ENCODE peak calls at places on chromosomes 1 and 21, in seven cellular contexts. One of them, this sample, is unnamed.

GRCh38 chr1:59043796-59044195 is 253.1 kb upstream of the FGGY start:
- DNase-seq in SK-N-SH: no peak
- DNase-seq in stomach: no peak
- DNase-seq in Panc1: no peak
- DNase-seq in K562: peak
- DNase-seq in HL-60: peak
- DNase-seq in prostate gland: peak
- DNase-seq in this sample: no peak

GRCh38 chr1:107972781-107973180 is 7.8 kb upstream of the VAV3 start:
- DNase-seq in prostate gland: no peak
- DNase-seq in HL-60: no peak
- DNase-seq in Panc1: no peak
- DNase-seq in stomach: no peak
- DNase-seq in K562: no peak
- DNase-seq in SK-N-SH: no peak
- DNase-seq in this sample: no peak

GRCh38 chr1:19476440-19477190 is 8.7 kb downstream of the CAPZB start:
- DNase-seq in HL-60: no peak
- DNase-seq in prostate gland: no peak
- DNase-seq in SK-N-SH: no peak
- DNase-seq in Panc1: no peak
- DNase-seq in K562: peak
- DNase-seq in stomach: no peak
- DNase-seq in this sample: peak

GRCh38 chr1:171715813-171716251 is 26.0 kb downstream of the VAMP4 start:
- DNase-seq in HL-60: no peak
- DNase-seq in prostate gland: peak
- DNase-seq in K562: peak
- DNase-seq in SK-N-SH: no peak
- DNase-seq in Panc1: no peak
- DNase-seq in stomach: no peak
- DNase-seq in this sample: no peak

GRCh38 chr1:222263791-222264190 is 284.1 kb downstream of the HHIPL2 start:
- DNase-seq in K562: no peak
- DNase-seq in prostate gland: no peak
- DNase-seq in stomach: no peak
- DNase-seq in Panc1: no peak
- DNase-seq in HL-60: no peak
- DNase-seq in SK-N-SH: no peak
- DNase-seq in this sample: no peak

GRCh38 chr21:44845418-44846200 is 27.7 kb upstream of the SUMO3 start:
- DNase-seq in stomach: peak
- DNase-seq in prostate gland: no peak
- DNase-seq in HL-60: peak
- DNase-seq in SK-N-SH: peak
- DNase-seq in K562: peak
- DNase-seq in Panc1: no peak
- DNase-seq in this sample: peak

GRCh38 chr21:45324430-45325205 is 36.9 kb upstream of the POFUT2 start:
- DNase-seq in stomach: no peak
- DNase-seq in SK-N-SH: peak
- DNase-seq in Panc1: no peak
- DNase-seq in K562: no peak
- DNase-seq in prostate gland: no peak
- DNase-seq in HL-60: no peak
- DNase-seq in this sample: peak

GRCh38 chr1:234845097-234845660 is 235.2 kb upstream of the IRF2BP2 start:
- DNase-seq in SK-N-SH: no peak
- DNase-seq in HL-60: no peak
- DNase-seq in stomach: no peak
- DNase-seq in prostate gland: no peak
- DNase-seq in Panc1: no peak
- DNase-seq in K562: no peak
- DNase-seq in this sample: no peak

GRCh38 chr1:76949503-76949902 is 82.2 kb downstream of the ST6GALNAC5 start:
- DNase-seq in HL-60: no peak
- DNase-seq in prostate gland: no peak
- DNase-seq in SK-N-SH: no peak
- DNase-seq in stomach: no peak
- DNase-seq in K562: no peak
- DNase-seq in Panc1: no peak
- DNase-seq in this sample: no peak

GRCh38 chr21:39633770-39634181 is 21.0 kb downstream of the B3GALT5 start:
- DNase-seq in Panc1: no peak
- DNase-seq in SK-N-SH: no peak
- DNase-seq in HL-60: no peak
- DNase-seq in prostate gland: no peak
- DNase-seq in K562: no peak
- DNase-seq in stomach: no peak
- DNase-seq in this sample: no peak

GRCh38 chr21:37532868-37533780 is 166.6 kb downstream of the DYRK1A start:
- DNase-seq in HL-60: no peak
- DNase-seq in prostate gland: no peak
- DNase-seq in K562: peak
- DNase-seq in SK-N-SH: no peak
- DNase-seq in Panc1: peak
- DNase-seq in stomach: peak
- DNase-seq in this sample: no peak

GRCh38 chr1:7785108-7785507 is 1.0 kb downstream of the PER3 start:
- DNase-seq in HL-60: no peak
- DNase-seq in K562: no peak
- DNase-seq in SK-N-SH: no peak
- DNase-seq in Panc1: no peak
- DNase-seq in stomach: no peak
- DNase-seq in prostate gland: no peak
- DNase-seq in this sample: no peak

GRCh38 chr1:236156512-236157208 is 14.3 kb downstream of the GPR137B start:
- DNase-seq in stomach: no peak
- DNase-seq in HL-60: peak
- DNase-seq in SK-N-SH: no peak
- DNase-seq in prostate gland: no peak
- DNase-seq in K562: peak
- DNase-seq in Panc1: no peak
- DNase-seq in this sample: peak

GRCh38 chr1:14413809-14414208 is 184.7 kb upstream of the KAZN start:
- DNase-seq in HL-60: no peak
- DNase-seq in prostate gland: no peak
- DNase-seq in SK-N-SH: no peak
- DNase-seq in K562: no peak
- DNase-seq in stomach: no peak
- DNase-seq in Panc1: no peak
- DNase-seq in this sample: no peak

GRCh38 chr1:30521261-30521865 is 202.0 kb downstream of the MATN1 start:
- DNase-seq in Panc1: no peak
- DNase-seq in stomach: peak
- DNase-seq in SK-N-SH: no peak
- DNase-seq in prostate gland: no peak
- DNase-seq in K562: no peak
- DNase-seq in HL-60: no peak
- DNase-seq in this sample: peak

GRCh38 chr21:25456672-25457071 is 150.6 kb downstream of the MRPL39 start:
- DNase-seq in stomach: peak
- DNase-seq in SK-N-SH: no peak
- DNase-seq in Panc1: no peak
- DNase-seq in HL-60: no peak
- DNase-seq in K562: no peak
- DNase-seq in prostate gland: no peak
- DNase-seq in this sample: no peak

GRCh38 chr1:100076744-100077143 is 56.0 kb downstream of the SASS6 start:
- DNase-seq in prostate gland: no peak
- DNase-seq in Panc1: no peak
- DNase-seq in K562: no peak
- DNase-seq in stomach: no peak
- DNase-seq in HL-60: no peak
- DNase-seq in SK-N-SH: no peak
- DNase-seq in this sample: no peak

GRCh38 chr21:33198346-33199135 is 31.2 kb upstream of the IFNAR2 start:
- DNase-seq in stomach: no peak
- DNase-seq in HL-60: peak
- DNase-seq in Panc1: no peak
- DNase-seq in K562: no peak
- DNase-seq in prostate gland: peak
- DNase-seq in SK-N-SH: no peak
- DNase-seq in this sample: no peak

GRCh38 chr1:91751281-91751680 is 134.7 kb downstream of the TGFBR3 start:
- DNase-seq in HL-60: no peak
- DNase-seq in Panc1: no peak
- DNase-seq in prostate gland: no peak
- DNase-seq in K562: no peak
- DNase-seq in stomach: no peak
- DNase-seq in SK-N-SH: no peak
- DNase-seq in this sample: no peak

GRCh38 chr1:62209931-62210595 is 15.4 kb downstream of the L1TD1 start:
- DNase-seq in Panc1: no peak
- DNase-seq in prostate gland: no peak
- DNase-seq in HL-60: no peak
- DNase-seq in stomach: no peak
- DNase-seq in K562: no peak
- DNase-seq in SK-N-SH: no peak
- DNase-seq in this sample: no peak
- TF ChIP-seq POLR2AphosphoS5 in Panc1: no peak
- TF ChIP-seq POLR2AphosphoS5 in prostate gland: no peak
- TF ChIP-seq POLR2AphosphoS5 in HL-60: no peak
- TF ChIP-seq POLR2AphosphoS5 in stomach: no peak
- TF ChIP-seq POLR2AphosphoS5 in K562: no peak
- TF ChIP-seq POLR2AphosphoS5 in SK-N-SH: no peak
- TF ChIP-seq POLR2AphosphoS5 in this sample: no peak

DNA sequence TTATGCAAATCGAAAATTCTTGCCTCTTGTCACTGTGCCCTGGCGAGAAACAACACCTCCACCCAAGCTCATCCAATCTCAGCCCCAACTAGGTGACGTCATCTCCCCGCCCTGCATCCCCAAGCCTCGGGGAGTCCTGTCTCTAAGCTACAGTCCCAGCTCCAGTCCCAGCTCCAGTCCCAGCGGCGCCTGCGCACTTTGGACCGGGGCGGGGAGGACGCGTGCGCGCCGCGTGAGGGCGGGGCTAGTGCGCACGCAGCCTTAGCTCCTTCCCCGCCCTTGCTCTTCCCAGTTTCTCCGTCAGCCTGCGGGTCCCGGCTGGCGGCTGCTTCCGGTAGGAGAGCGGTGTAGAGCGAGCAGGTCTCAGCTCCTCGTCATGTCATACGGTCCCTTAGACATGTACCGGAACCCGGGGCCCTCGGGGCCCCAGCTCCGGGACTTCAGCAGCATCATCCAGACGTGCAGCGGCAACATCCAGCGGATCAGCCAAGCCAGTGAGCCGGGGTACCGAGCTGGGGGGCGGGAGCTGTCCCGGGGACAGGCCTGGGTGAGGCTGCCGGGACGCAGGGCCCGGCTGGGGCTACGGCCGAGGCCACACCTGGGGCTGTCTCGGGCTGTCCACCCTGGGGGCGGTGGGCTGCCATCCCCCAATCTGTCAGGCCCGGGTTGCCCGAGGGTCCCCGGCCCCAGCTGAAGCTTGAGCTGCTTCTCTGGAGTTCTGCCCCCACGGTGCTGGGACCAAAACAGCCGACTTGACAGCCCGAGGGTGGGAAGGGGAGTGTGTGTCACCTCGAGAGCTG is at the start of gene STX12:
- DNase-seq in Panc1: peak
- DNase-seq in SK-N-SH: peak
- DNase-seq in stomach: peak
- DNase-seq in K562: peak
- DNase-seq in prostate gland: peak
- DNase-seq in HL-60: peak
- DNase-seq in this sample: peak
- TF ChIP-seq POLR2AphosphoS5 in Panc1: peak
- TF ChIP-seq POLR2AphosphoS5 in SK-N-SH: peak
- TF ChIP-seq POLR2AphosphoS5 in stomach: peak
- TF ChIP-seq POLR2AphosphoS5 in K562: peak
- TF ChIP-seq POLR2AphosphoS5 in prostate gland: peak
- TF ChIP-seq POLR2AphosphoS5 in HL-60: peak
- TF ChIP-seq POLR2AphosphoS5 in this sample: peak

GRCh38 chr21:41620541-41620940 is 112.6 kb upstream of the TMPRSS2 start:
- DNase-seq in K562: no peak
- DNase-seq in SK-N-SH: no peak
- DNase-seq in Panc1: no peak
- DNase-seq in stomach: no peak
- DNase-seq in HL-60: no peak
- DNase-seq in prostate gland: no peak
- DNase-seq in this sample: no peak

GRCh38 chr21:41620982-41621381 is 113.0 kb upstream of the TMPRSS2 start:
- DNase-seq in stomach: no peak
- DNase-seq in HL-60: no peak
- DNase-seq in SK-N-SH: no peak
- DNase-seq in prostate gland: no peak
- DNase-seq in Panc1: no peak
- DNase-seq in K562: no peak
- DNase-seq in this sample: no peak

GRCh38 chr21:41622201-41622600 is 114.2 kb upstream of the TMPRSS2 start:
- DNase-seq in Panc1: no peak
- DNase-seq in prostate gland: no peak
- DNase-seq in HL-60: no peak
- DNase-seq in K562: no peak
- DNase-seq in SK-N-SH: no peak
- DNase-seq in stomach: no peak
- DNase-seq in this sample: no peak

GRCh38 chr21:41622831-41623548 is 115.0 kb upstream of the TMPRSS2 start:
- DNase-seq in HL-60: no peak
- DNase-seq in SK-N-SH: no peak
- DNase-seq in Panc1: no peak
- DNase-seq in prostate gland: no peak
- DNase-seq in K562: no peak
- DNase-seq in stomach: no peak
- DNase-seq in this sample: no peak

GRCh38 chr21:41621523-41621922 is 113.6 kb upstream of the TMPRSS2 start:
- DNase-seq in SK-N-SH: no peak
- DNase-seq in HL-60: no peak
- DNase-seq in stomach: no peak
- DNase-seq in prostate gland: no peak
- DNase-seq in Panc1: no peak
- DNase-seq in K562: no peak
- DNase-seq in this sample: no peak
- TF ChIP-seq POLR2AphosphoS5 in SK-N-SH: no peak
- TF ChIP-seq POLR2AphosphoS5 in HL-60: no peak
- TF ChIP-seq POLR2AphosphoS5 in stomach: no peak
- TF ChIP-seq POLR2AphosphoS5 in prostate gland: no peak
- TF ChIP-seq POLR2AphosphoS5 in Panc1: no peak
- TF ChIP-seq POLR2AphosphoS5 in K562: no peak
- TF ChIP-seq POLR2AphosphoS5 in this sample: no peak

DNA sequence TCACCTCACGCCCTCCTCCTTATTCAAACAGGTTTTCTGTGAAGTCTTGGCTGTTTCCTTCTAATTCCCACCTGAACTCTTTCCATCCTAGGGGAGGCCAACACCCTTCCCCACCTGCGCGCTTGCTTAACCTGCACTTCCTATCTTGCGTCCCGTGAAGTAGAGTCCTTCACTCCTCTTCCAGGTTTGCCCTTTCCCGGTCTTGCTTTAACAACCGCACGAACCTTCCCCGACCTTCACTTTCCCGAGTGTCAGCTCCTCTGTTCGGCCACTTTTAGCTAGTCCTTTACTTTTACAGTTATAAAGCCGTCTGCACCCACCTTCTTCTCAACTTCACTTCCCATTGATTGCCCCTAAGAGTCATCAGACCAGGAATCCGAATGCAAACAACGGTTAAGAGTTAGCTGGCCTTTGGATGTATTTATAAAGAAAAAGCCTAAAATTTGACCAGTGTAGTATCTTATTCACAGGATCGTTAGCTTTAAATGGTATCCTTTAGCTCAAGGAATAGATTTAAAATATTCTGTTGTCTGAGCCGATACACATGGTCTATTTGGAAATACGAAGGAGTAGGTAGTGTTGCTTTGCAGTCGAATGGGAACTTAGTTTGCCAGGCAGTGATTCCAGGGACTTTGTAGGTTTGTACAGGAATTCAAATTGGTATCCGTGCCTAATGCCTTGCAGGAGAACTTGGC is 1.4 kb downstream of the PPP2R5A start:
- DNase-seq in stomach: peak
- DNase-seq in HL-60: no peak
- DNase-seq in Panc1: no peak
- DNase-seq in SK-N-SH: no peak
- DNase-seq in K562: peak
- DNase-seq in prostate gland: peak
- DNase-seq in this sample: no peak
- TF ChIP-seq POLR2AphosphoS5 in stomach: no peak
- TF ChIP-seq POLR2AphosphoS5 in HL-60: no peak
- TF ChIP-seq POLR2AphosphoS5 in Panc1: no peak
- TF ChIP-seq POLR2AphosphoS5 in SK-N-SH: no peak
- TF ChIP-seq POLR2AphosphoS5 in K562: no peak
- TF ChIP-seq POLR2AphosphoS5 in prostate gland: no peak
- TF ChIP-seq POLR2AphosphoS5 in this sample: no peak

This sample was measured in spleen.